ENCODE peak calls at places on chromosomes 4 and X, in ten cellular contexts. Y, A, E, J, C, O, R, F, H and U are unnamed samples.

GRCh38 chr4:3687538-3687937 is 78.6 kb upstream of the ADRA2C start:
- DNase-seq in O (peak), A (no peak), F (no peak), C (no peak), H (no peak), R (peak), E (no peak), J (no peak), Y (no peak), U (no peak)

GRCh38 chr4:3413675-3414420 is 27.9 kb upstream of the HGFAC start:
- DNase-seq in E (no peak), O (no peak), H (no peak), Y (no peak), J (no peak), A (no peak), R (no peak), C (no peak), F (no peak), U (no peak)

GRCh38 chrX:95117556-95117955 is 1443.5 kb downstream of the FAM133A start:
- DNase-seq in J (no peak), F (no peak), O (no peak), Y (no peak), R (no peak), A (no peak), H (no peak), C (no peak), E (no peak), U (no peak)

GRCh38 chrX:133527415-133527814 is 112.1 kb upstream of the GPC4 start:
- DNase-seq in A (no peak), O (no peak), F (no peak), Y (no peak), C (no peak), H (no peak), R (no peak), J (no peak), E (no peak), U (no peak)

GRCh38 chrX:68983004-68983857 is 154.4 kb downstream of the EFNB1 start:
- DNase-seq in A (no peak), J (no peak), C (no peak), Y (no peak), H (peak), E (no peak), F (no peak), R (no peak), O (no peak), U (no peak)

GRCh38 chr4:89598602-89599001 is 238.4 kb downstream of the SNCA start:
- DNase-seq in E (no peak), Y (no peak), O (no peak), C (peak), F (peak), H (peak), R (no peak), A (no peak), J (no peak), U (peak)

GRCh38 chrX:50988649-50989048 is 78.1 kb downstream of the BMP15 start:
- DNase-seq in J (peak), C (peak), F (peak), R (peak), E (no peak), O (no peak), A (peak), H (peak), Y (no peak), U (peak)

GRCh38 chrX:119692241-119693031 is 532 bp downstream of the SEPTIN6 start:
- DNase-seq in A (peak), O (peak), H (peak), F (peak), J (no peak), Y (peak), C (no peak), R (peak), E (peak), U (peak)

GRCh38 chrX:115367455-115367854 is 77.9 kb downstream of the LUZP4 start:
- DNase-seq in Y (no peak), C (peak), H (no peak), F (no peak), A (peak), E (no peak), O (no peak), R (no peak), J (no peak), U (no peak)

GRCh38 chrX:23008431-23009099 is 8.8 kb downstream of the DDX53 start:
- DNase-seq in J (no peak), Y (no peak), A (peak), E (no peak), O (no peak), C (peak), R (no peak), F (peak), H (peak), U (peak)

GRCh38 chr4:53914313-53915016 is 149.9 kb downstream of the CHIC2 start:
- DNase-seq in Y (no peak), A (peak), E (peak), O (peak), J (no peak), C (peak), F (no peak), R (no peak), H (no peak), U (no peak)